ENCODE peak calls at places on chromosomes 5 and 9, in five cellular contexts. O is endothelial cell; J is uterus; K is aorta; N is activated CD4-positive, alpha-beta T cell treated with anti-CD3 and anti-CD28 coated beads, Interleukin-2, amount 50 U/mL, for 24 hours. D is an unnamed sample.

GRCh38 chr5:172688735-172689572 is 47.9 kb downstream of the NEURL1B start:
- DNase-seq in O (no peak), J (no peak), K (peak; percentile 83), N (no peak), D (peak; percentile 49)

GRCh38 chr5:162672030-162672429 is 604.5 kb downstream of the GABRG2 start:
- DNase-seq in O (no peak), J (no peak), K (no peak), N (no peak), D (no peak)

GRCh38 chr9:113178087-113178486 is 27.3 kb downstream of the SLC31A2 start:
- DNase-seq in O (no peak), J (no peak), K (no peak), N (no peak), D (no peak)

GRCh38 chr9:90836396-90837080 is 34.9 kb downstream of the SYK start:
- DNase-seq in O (no peak), J (no peak), K (no peak), N (no peak), D (no peak)

GRCh38 chr5:100644206-100644605 is 109.0 kb downstream of the FAM174A start:
- DNase-seq in O (no peak), J (no peak), K (no peak), N (no peak), D (no peak)

GRCh38 chr5:128538249-128539037 is 398 bp upstream of the FBN2 start:
- DNase-seq in O (peak; percentile 76), J (peak; percentile 62), K (peak; percentile 75), N (no peak), D (no peak)

GRCh38 chr5:115325291-115326019 is 29.0 kb upstream of the CCDC112 start:
- DNase-seq in O (no peak), J (no peak), K (no peak), N (no peak), D (no peak)

GRCh38 chr5:963673-964531 is 44.7 kb upstream of the NKD2 start:
- DNase-seq in O (no peak), J (no peak), K (no peak), N (no peak), D (peak; percentile 23)

GRCh38 chr5:435961-436640 is 6.9 kb upstream of the EXOC3 start:
- DNase-seq in O (peak; percentile 35), J (peak; percentile 0), K (peak; percentile 67), N (no peak), D (no peak)

GRCh38 chr5:17243287-17244063 is 26.0 kb downstream of the BASP1 start:
- DNase-seq in O (no peak), J (no peak), K (no peak), N (no peak), D (no peak)

GRCh38 chr5:164345173-164345572 is 839.8 kb downstream of the MAT2B start:
- DNase-seq in O (no peak), J (no peak), K (no peak), N (no peak), D (no peak)

GRCh38 chr5:125660231-125660895 is 762.8 kb upstream of the GRAMD2B start:
- DNase-seq in O (no peak), J (no peak), K (no peak), N (no peak), D (no peak)

GRCh38 chr5:129763651-129764050 is 15.8 kb downstream of the MINAR2 start:
- DNase-seq in O (no peak), J (no peak), K (no peak), N (no peak), D (no peak)

GRCh38 chr9:88523056-88523455 is 11.9 kb upstream of the NXNL2 start:
- DNase-seq in O (no peak), J (no peak), K (peak; percentile 38), N (no peak), D (no peak)

GRCh38 chr9:108551030-108551964 is 304.5 kb downstream of the ACTL7B start:
- DNase-seq in O (no peak), J (no peak), K (no peak), N (no peak), D (no peak)

GRCh38 chr9:124758691-124759090 is 12.4 kb downstream of the NR6A1 start:
- DNase-seq in O (no peak), J (no peak), K (no peak), N (no peak), D (no peak)

GRCh38 chr9:137534256-137535119 is 15.7 kb downstream of the PNPLA7 start:
- DNase-seq in O (no peak), J (no peak), K (no peak), N (no peak), D (peak; percentile 18)

GRCh38 chr9:98101868-98102273 is 17.2 kb downstream of the TRIM14 start:
- DNase-seq in O (no peak), J (no peak), K (no peak), N (no peak), D (peak; percentile 79)

GRCh38 chr5:133610489-133611356 is 1.6 kb downstream of the FSTL4 start:
- DNase-seq in O (peak; percentile 81), J (no peak), K (peak; percentile 85), N (peak; percentile 7), D (no peak)

GRCh38 chr9:125238915-125239446 is 2.2 kb downstream of the HSPA5 start:
- DNase-seq in O (no peak), J (no peak), K (peak; percentile 34), N (no peak), D (no peak)

GRCh38 chr9:18362901-18363685 is 110.9 kb upstream of the ADAMTSL1 start:
- DNase-seq in O (no peak), J (no peak), K (no peak), N (no peak), D (no peak)

GRCh38 chr9:114029311-114030170 is 48.6 kb downstream of the AMBP start:
- DNase-seq in O (no peak), J (peak; percentile 6), K (no peak), N (no peak), D (no peak)

GRCh38 chr9:137694962-137695875 is 76.4 kb downstream of the EHMT1 start:
- DNase-seq in O (peak; percentile 79), J (no peak), K (no peak), N (no peak), D (no peak)

GRCh38 chr5:65029178-65029577 is 260.4 kb downstream of the CWC27 start:
- DNase-seq in O (no peak), J (no peak), K (no peak), N (no peak), D (no peak)

GRCh38 chr5:2779459-2779858 is 28.0 kb upstream of the IRX2 start:
- DNase-seq in O (no peak), J (no peak), K (no peak), N (no peak), D (no peak)

GRCh38 chr9:133654736-133655657 is 18.8 kb downstream of the DBH start:
- DNase-seq in O (no peak), J (no peak), K (no peak), N (no peak), D (no peak)

GRCh38 chr9:35937227-35937626 is 20.7 kb downstream of the OR2S2 start:
- DNase-seq in O (no peak), J (no peak), K (no peak), N (no peak), D (no peak)

GRCh38 chr5:30279237-30279636 is 914.2 kb upstream of the CDH6 start:
- DNase-seq in O (no peak), J (no peak), K (no peak), N (no peak), D (no peak)

GRCh38 chr5:91170266-91170665 is 212.9 kb downstream of the ARRDC3 start:
- DNase-seq in O (no peak), J (no peak), K (no peak), N (no peak), D (no peak)

GRCh38 chr5:78065663-78066062 is 228.8 kb downstream of the AP3B1 start:
- DNase-seq in O (peak; percentile 7), J (no peak), K (no peak), N (no peak), D (no peak)

GRCh38 chr5:89315194-89315593 is 432.2 kb upstream of the MEF2C start:
- DNase-seq in O (no peak), J (no peak), K (peak; percentile 76), N (no peak), D (no peak)

GRCh38 chr5:94888674-94889073 is 270.2 kb downstream of the SLF1 start:
- DNase-seq in O (no peak), J (no peak), K (no peak), N (no peak), D (no peak)

GRCh38 chr5:135133698-135134515 is 99.9 kb upstream of the PITX1 start:
- DNase-seq in O (no peak), J (no peak), K (no peak), N (no peak), D (no peak)

GRCh38 chr5:170262061-170262764 is 29.4 kb downstream of the C5orf58 start:
- DNase-seq in O (no peak), J (no peak), K (no peak), N (no peak), D (peak; percentile 84)

GRCh38 chr5:114665551-114665950 is 303.7 kb downstream of the KCNN2 start:
- DNase-seq in O (no peak), J (no peak), K (no peak), N (no peak), D (no peak)

GRCh38 chr5:178123094-178123986 is 7.5 kb upstream of the RMND5B start:
- DNase-seq in O (no peak), J (no peak), K (no peak), N (no peak), D (no peak)